ENCODE peak calls at places on chromosome 18, in seven cellular contexts. K, P, C, T, U, W and E are unnamed samples.

GRCh38 chr18:63762518-63762917 is 12.7 kb upstream of the SERPINB7 start:
- DNase-seq in K (no peak), P (no peak), C (no peak), T (no peak), U (peak; percentile 36), W (no peak), E (peak; percentile 89)

GRCh38 chr18:32769242-32770180 is 3.3 kb downstream of the KLHL14 start:
- DNase-seq in K (no peak), P (peak; percentile 73), C (peak; percentile 83), T (peak; percentile 14), U (no peak), W (no peak), E (no peak)

GRCh38 chr18:31992836-31993575 is 25.6 kb upstream of the RNF125 start:
- DNase-seq in K (no peak), P (no peak), C (peak; percentile 51), T (no peak), U (no peak), W (no peak), E (no peak)

GRCh38 chr18:33699372-33699771 is 121.4 kb downstream of the ASXL3 start:
- DNase-seq in K (no peak), P (no peak), C (no peak), T (no peak), U (no peak), W (no peak), E (no peak)

GRCh38 chr18:24031318-24031717 is 16.8 kb downstream of the TTC39C start:
- DNase-seq in K (no peak), P (no peak), C (no peak), T (no peak), U (no peak), W (no peak), E (no peak)

GRCh38 chr18:62386091-62386490 is 61.0 kb downstream of the TNFRSF11A start:
- DNase-seq in K (no peak), P (no peak), C (no peak), T (no peak), U (no peak), W (no peak), E (no peak)

GRCh38 chr18:79912994-79913831 is 38.2 kb downstream of the SLC66A2 start:
- DNase-seq in K (no peak), P (no peak), C (peak; percentile 39), T (no peak), U (no peak), W (no peak), E (no peak)

GRCh38 chr18:67463829-67464228 is 52.7 kb downstream of the DSEL start:
- DNase-seq in K (no peak), P (no peak), C (peak; percentile 47), T (no peak), U (no peak), W (no peak), E (no peak)

GRCh38 chr18:63183263-63183662 is 136.3 kb downstream of the BCL2 start:
- DNase-seq in K (no peak), P (no peak), C (no peak), T (no peak), U (no peak), W (no peak), E (no peak)

GRCh38 chr18:75625966-75626365 is 198.5 kb upstream of the SMIM21 start:
- DNase-seq in K (no peak), P (no peak), C (no peak), T (no peak), U (no peak), W (no peak), E (no peak)

GRCh38 chr18:77013777-77014525 is 118.6 kb downstream of the MBP start:
- DNase-seq in K (peak; percentile 78), P (no peak), C (no peak), T (peak; percentile 66), U (no peak), W (no peak), E (no peak)

GRCh38 chr18:62085766-62086165 is 101.1 kb downstream of the PIGN start:
- DNase-seq in K (no peak), P (no peak), C (no peak), T (no peak), U (no peak), W (no peak), E (no peak)

GRCh38 chr18:35144628-35145027 is 96.2 kb upstream of the ZNF397 start:
- DNase-seq in K (no peak), P (no peak), C (no peak), T (no peak), U (no peak), W (no peak), E (no peak)

GRCh38 chr18:79938196-79938595 is 13.3 kb downstream of the SLC66A2 start:
- DNase-seq in K (no peak), P (peak; percentile 47), C (peak; percentile 23), T (no peak), U (no peak), W (no peak), E (no peak)

GRCh38 chr18:73214970-73215369 is 347.2 kb upstream of the NETO1 start:
- DNase-seq in K (no peak), P (no peak), C (no peak), T (no peak), U (no peak), W (no peak), E (no peak)

GRCh38 chr18:3966985-3967856 is 487.9 kb downstream of the DLGAP1 start:
- DNase-seq in K (no peak), P (no peak), C (peak; percentile 67), T (no peak), U (no peak), W (no peak), E (peak; percentile 33)

GRCh38 chr18:24546304-24546703 is 85.9 kb downstream of the HRH4 start:
- DNase-seq in K (no peak), P (no peak), C (no peak), T (no peak), U (no peak), W (no peak), E (no peak)

GRCh38 chr18:46174317-46175039 is 70.3 kb downstream of the HAUS1 start:
- DNase-seq in K (no peak), P (peak; percentile 85), C (peak; percentile 77), T (peak; percentile 51), U (no peak), W (no peak), E (no peak)

GRCh38 chr18:59604877-59605276 is 92.3 kb downstream of the CCBE1 start:
- DNase-seq in K (no peak), P (no peak), C (no peak), T (no peak), U (no peak), W (no peak), E (no peak)

GRCh38 chr18:63162271-63163014 is 157.1 kb downstream of the BCL2 start:
- DNase-seq in K (no peak), P (no peak), C (no peak), T (no peak), U (no peak), W (no peak), E (peak; percentile 7)

GRCh38 chr18:48769006-48769646 is 181.6 kb downstream of the SMAD7 start:
- DNase-seq in K (no peak), P (no peak), C (no peak), T (peak; percentile 2), U (no peak), W (no peak), E (no peak)
- TF ChIP-seq CTCF in K (no peak), P (no peak), C (peak; percentile 53), T (no peak), U (no peak), W (no peak), E (no peak)

DNA sequence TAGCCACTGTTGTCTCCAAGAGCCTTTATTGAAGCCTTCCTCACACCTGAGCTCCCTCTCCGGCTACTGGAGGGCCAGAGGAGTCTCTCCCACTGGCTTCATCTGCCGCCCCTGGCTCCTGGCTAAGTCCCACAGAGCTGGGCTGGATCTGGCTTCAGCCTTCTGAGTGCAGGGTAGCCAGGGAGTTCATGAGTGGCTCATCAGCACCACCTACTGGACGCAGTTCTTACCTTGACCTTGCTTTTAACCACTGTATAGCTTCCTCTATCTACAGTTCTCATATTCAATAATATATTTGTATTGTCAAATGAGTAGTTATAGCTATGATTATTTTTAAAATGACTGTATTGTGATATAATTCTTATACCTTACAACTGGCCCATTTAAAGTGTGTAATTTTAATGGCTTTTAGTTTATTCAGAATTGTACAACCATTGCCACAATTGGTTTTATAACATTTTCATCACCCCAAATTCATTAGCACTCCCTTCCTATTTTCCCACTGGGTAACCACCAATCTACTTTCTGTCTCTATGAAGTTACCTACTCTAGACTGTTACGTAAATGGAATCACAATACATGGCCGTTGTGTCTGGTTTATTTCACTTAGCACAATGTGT is 17.7 kb downstream of the CNDP1 start:
- DNase-seq in K (peak; percentile 97), P (no peak), C (peak; percentile 93), T (peak; percentile 74), U (peak; percentile 54), W (peak; percentile 55), E (peak; percentile 49)
- H3K4me3 ChIP-seq in K (no peak overlapping the region), P (no peak overlapping the region), C (no peak overlapping the region), T (no peak overlapping the region), U (no peak overlapping the region), W (no peak overlapping the region), E (no peak overlapping the region)

GRCh38 chr18:53380063-53380639 is 844.3 kb downstream of the MBD2 start:
- DNase-seq in K (no peak), P (no peak), C (peak; percentile 51), T (no peak), U (no peak), W (no peak), E (peak; percentile 1)
- TF ChIP-seq CTCF in K (peak; percentile 18), P (peak; percentile 55), C (peak; percentile 83), T (no peak), U (no peak), W (no peak), E (peak; percentile 26)

GRCh38 chr18:36628435-36629094 is 200.2 kb downstream of the TPGS2 start:
- DNase-seq in K (no peak), P (no peak), C (no peak), T (no peak), U (peak; percentile 43), W (no peak), E (peak; percentile 63)

GRCh38 chr18:36630917-36631316 is 197.9 kb downstream of the TPGS2 start:
- DNase-seq in K (no peak), P (no peak), C (no peak), T (no peak), U (no peak), W (no peak), E (no peak)

GRCh38 chr18:36629836-36630235 is 199.0 kb downstream of the TPGS2 start:
- DNase-seq in K (no peak), P (no peak), C (no peak), T (no peak), U (no peak), W (no peak), E (no peak)

GRCh38 chr18:36627616-36628015 is 201.2 kb downstream of the TPGS2 start:
- DNase-seq in K (no peak), P (no peak), C (no peak), T (no peak), U (no peak), W (no peak), E (no peak)

DNA sequence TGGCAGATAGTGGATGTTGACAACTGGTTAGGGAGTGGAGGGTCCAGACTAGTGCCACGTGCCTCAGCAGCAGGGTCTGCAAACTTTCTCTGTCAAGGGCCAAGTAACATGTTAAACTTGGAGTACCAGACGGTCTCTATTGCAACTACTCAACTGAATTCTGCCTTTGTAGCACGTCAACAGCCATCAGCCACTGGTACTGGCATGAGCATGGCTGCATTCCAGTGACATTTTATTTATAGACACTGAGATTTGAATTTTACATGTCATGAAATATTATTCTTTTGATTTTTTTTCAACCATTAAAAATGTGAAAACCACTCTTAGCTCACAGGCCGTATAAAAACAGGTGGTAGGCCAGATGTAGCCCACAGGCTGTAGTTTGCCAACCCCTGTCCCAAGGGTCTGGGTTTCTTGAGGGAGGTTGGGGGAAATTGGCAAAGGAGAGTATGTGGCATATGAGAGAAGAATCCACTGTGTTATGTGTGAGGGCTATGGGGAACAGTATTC is 199.7 kb downstream of the TPGS2 start:
- DNase-seq in K (no peak), P (no peak), C (no peak), T (no peak), U (no peak), W (no peak), E (no peak)
- H3K4me3 ChIP-seq in K (no peak overlapping the region), P (no peak overlapping the region), C (no peak overlapping the region), T (no peak overlapping the region), U (no peak overlapping the region), W (no peak overlapping the region), E (no peak overlapping the region)